ENCODE peak calls at places on chromosomes 11 and 22, in four cellular contexts. E is hypothalamus, L is kidney, O is HTR-8/SVneo. I is an unnamed sample.

GRCh38 chr11:67118059-67118766 is 850 bp upstream of the KDM2A start:
- DNase-seq in E (no peak), O (no peak), L (peak; percentile 89), I (peak; percentile 82)

GRCh38 chr11:74837191-74837590 is 88.5 kb downstream of the RNF169 start:
- DNase-seq in E (no peak), L (no peak), O (no peak), I (no peak)

GRCh38 chr11:84947970-84948600 is 679.1 kb downstream of the DLG2 start:
- DNase-seq in L (no peak), E (no peak), O (no peak), I (no peak)

GRCh38 chr11:31531293-31531692 is 21.7 kb downstream of the ELP4 start:
- DNase-seq in L (no peak), E (no peak), O (no peak), I (no peak)

GRCh38 chr11:94803491-94803890 is 35.3 kb downstream of the AMOTL1 start:
- DNase-seq in L (no peak), O (no peak), E (no peak), I (no peak)

GRCh38 chr11:79150320-79150719 is 290.5 kb downstream of the TENM4 start:
- DNase-seq in O (no peak), E (no peak), L (no peak), I (no peak)

GRCh38 chr22:46057762-46058420 is 80.9 kb upstream of the WNT7B start:
- DNase-seq in L (peak; percentile 73), E (no peak), O (no peak), I (peak; percentile 82)

GRCh38 chr11:83047515-83048225 is 24.0 kb downstream of the RAB30 start:
- DNase-seq in L (no peak), O (no peak), E (no peak), I (no peak)

GRCh38 chr22:28710889-28711285 is 30.7 kb downstream of the CHEK2 start:
- DNase-seq in L (no peak), E (no peak), O (no peak), I (no peak)

GRCh38 chr22:43850529-43850928 is 11.8 kb downstream of the SULT4A1 start:
- DNase-seq in O (no peak), E (no peak), L (peak; percentile 45), I (peak; percentile 72)

GRCh38 chr11:109865558-109866186 is 227.5 kb upstream of the ZC3H12C start:
- DNase-seq in O (peak; percentile 18), L (peak; percentile 63), E (no peak), I (no peak)

GRCh38 chr11:61632096-61632495 is 48.1 kb upstream of the DAGLA start:
- DNase-seq in L (no peak), O (no peak), E (no peak), I (no peak)

GRCh38 chr11:61828629-61829407 is 718 bp downstream of the FADS2 start:
- DNase-seq in E (no peak), O (no peak), L (peak; percentile 81), I (peak; percentile 88)

GRCh38 chr22:36850682-36851081 is 10.1 kb upstream of the NCF4 start:
- DNase-seq in O (no peak), L (no peak), E (no peak), I (no peak)

GRCh38 chr11:62428871-62429601 is 10.2 kb downstream of the SCGB1A1 start:
- DNase-seq in E (no peak), O (no peak), L (no peak), I (no peak)